ENCODE peak calls at places on chromosomes 13 and 19, in ten cellular contexts. Q is H1, N is transverse colon, Y is suprapubic skin, D is HCT116, I is stomach, K is HepG2, C is breast epithelium, E is GM23338, F is GM12891. U is an unnamed sample.

GRCh38 chr13:49679244-49679643 is 12.0 kb downstream of the EBPL start:
- DNase-seq in D (no peak), I (peak; percentile 38), E (no peak), Q (no peak), K (peak; percentile 39), F (no peak), C (no peak), Y (no peak), N (no peak), U (no peak)

GRCh38 chr19:34712606-34713261 is 21.3 kb upstream of the ZNF181 start:
- DNase-seq in N (peak; percentile 50), I (peak; percentile 52), Q (peak; percentile 51), F (no peak), Y (no peak), E (peak; percentile 93), C (no peak), D (peak; percentile 71), K (peak; percentile 82), U (peak; percentile 77)

GRCh38 chr19:46210634-46211033 is 18.9 kb upstream of the IGFL1 start:
- DNase-seq in I (no peak), F (no peak), K (no peak), Q (no peak), D (peak; percentile 3), Y (no peak), C (no peak), E (no peak), N (no peak), U (no peak)

GRCh38 chr19:51091895-51092873 is 9.5 kb upstream of the KLK14 start:
- DNase-seq in Q (no peak), N (no peak), C (no peak), I (no peak), F (no peak), D (no peak), E (no peak), Y (no peak), K (no peak), U (no peak)

GRCh38 chr13:68535329-68535728 is 1305.2 kb upstream of the PCDH9 start:
- DNase-seq in N (no peak), E (no peak), Y (no peak), Q (no peak), D (no peak), I (no peak), C (no peak), F (no peak), K (no peak), U (no peak)

GRCh38 chr13:28161370-28161769 is 23.0 kb downstream of the PAN3 start:
- DNase-seq in F (no peak), Y (no peak), Q (no peak), K (peak; percentile 68), N (peak; percentile 24), C (no peak), E (peak; percentile 91), D (no peak), I (no peak), U (no peak)

GRCh38 chr19:38298841-38299680 is 5.0 kb upstream of the C19orf33 start:
- DNase-seq in C (no peak), Q (no peak), N (no peak), K (no peak), I (no peak), D (no peak), E (no peak), F (no peak), Y (no peak), U (peak; percentile 57)

GRCh38 chr13:110197041-110197440 is 109.9 kb downstream of the COL4A1 start:
- DNase-seq in C (no peak), I (no peak), Q (no peak), E (no peak), D (no peak), N (no peak), Y (no peak), K (peak; percentile 72), F (no peak), U (no peak)

GRCh38 chr19:52664461-52664860 is 26.3 kb upstream of the ZNF83 start:
- DNase-seq in Q (no peak), I (no peak), K (no peak), D (no peak), F (no peak), E (peak; percentile 39), C (no peak), N (no peak), Y (no peak), U (no peak)

GRCh38 chr19:48152552-48152951 is 17.6 kb downstream of the LIG1 start:
- DNase-seq in Q (peak; percentile 81), K (peak; percentile 24), N (peak; percentile 64), I (peak; percentile 59), Y (no peak), D (peak; percentile 18), F (peak; percentile 50), C (peak; percentile 61), E (peak; percentile 69), U (peak; percentile 53)

GRCh38 chr19:45164577-45165335 is 4.0 kb upstream of the NKPD1 start:
- DNase-seq in N (peak; percentile 79), Q (peak; percentile 69), F (peak; percentile 85), I (peak; percentile 82), E (peak; percentile 82), K (peak; percentile 79), Y (no peak), C (peak; percentile 80), D (peak; percentile 83), U (peak; percentile 92)

GRCh38 chr13:95355491-95355890 is 54.2 kb upstream of the ABCC4 start:
- DNase-seq in K (no peak), Q (no peak), Y (no peak), F (no peak), I (no peak), E (no peak), C (no peak), D (no peak), N (no peak), U (no peak)

GRCh38 chr19:41866284-41866683 is 6.2 kb downstream of the RPS19 start:
- DNase-seq in D (no peak), F (no peak), Q (no peak), E (no peak), Y (peak; percentile 48), K (no peak), N (no peak), C (no peak), I (no peak), U (no peak)
- TF ChIP-seq POLR2AphosphoS5 in D (peak; percentile 30), F (peak; percentile 84), Q (peak; percentile 82), E (no peak), Y (no peak), K (no peak), N (no peak), C (no peak), I (no peak), U (no peak)

GRCh38 chr19:35745328-35746086 is at the start of the genes PSENEN and U2AF1L4:
- DNase-seq in I (peak; percentile 98), Y (peak; percentile 99), D (peak; percentile 99), Q (peak; percentile 92), F (peak; percentile 74), K (peak; percentile 99), N (peak; percentile 97), C (peak; percentile 97), E (peak; percentile 99), U (peak; percentile 99)
- TF ChIP-seq POLR2AphosphoS5 in I (peak; percentile 82), Y (no peak), D (peak; percentile 78), Q (no peak), F (no peak), K (peak; percentile 45), N (peak; percentile 20), C (no peak), E (peak; percentile 62), U (peak; percentile 99)

GRCh38 chr13:79075703-79076102 is 330.4 kb downstream of the RBM26 start:
- DNase-seq in D (no peak), K (no peak), I (no peak), F (no peak), N (no peak), C (no peak), Q (no peak), Y (no peak), E (no peak), U (no peak)

DNA sequence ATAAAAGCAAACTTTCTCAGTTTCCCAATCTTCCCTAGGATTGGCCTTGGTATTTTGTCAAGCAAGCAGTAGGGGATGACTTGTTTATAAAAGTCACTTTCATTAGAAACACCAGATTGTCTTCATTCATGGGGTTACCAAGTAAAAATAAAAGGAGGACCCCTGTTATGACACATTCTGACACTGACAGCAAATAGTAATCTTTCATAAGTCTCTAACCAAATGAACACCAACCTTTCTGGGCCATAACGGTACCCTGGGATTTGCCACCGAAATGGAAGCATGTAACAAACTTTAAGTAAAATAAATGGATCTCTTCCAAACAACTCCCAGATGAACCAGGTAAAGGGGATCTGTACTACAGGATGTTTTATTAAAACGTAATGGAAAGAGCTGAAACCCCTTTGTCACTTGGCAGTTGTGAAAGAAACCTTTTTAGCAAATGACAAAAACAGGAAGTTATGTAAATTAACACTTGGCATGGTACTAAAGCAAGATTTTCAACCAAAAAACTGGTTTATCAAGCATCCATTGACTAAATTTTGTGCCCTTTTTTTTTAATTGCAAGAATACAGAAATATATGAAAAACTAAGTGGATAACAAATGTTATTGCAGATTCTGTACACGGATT is 335.6 kb downstream of the RBM26 start:
- DNase-seq in F (no peak), N (no peak), D (no peak), Y (no peak), I (no peak), C (no peak), K (no peak), E (no peak), Q (no peak), U (no peak)
- TF ChIP-seq POLR2AphosphoS5 in F (no peak), N (no peak), D (no peak), Y (no peak), I (no peak), C (no peak), K (no peak), E (no peak), Q (no peak), U (no peak)

GRCh38 chr13:99297330-99297729 is 9.9 kb downstream of the GPR183 start:
- DNase-seq in C (no peak), D (no peak), Q (no peak), Y (no peak), F (no peak), E (no peak), K (no peak), I (no peak), N (no peak), U (no peak)
- TF ChIP-seq POLR2AphosphoS5 in C (no peak), D (no peak), Q (no peak), Y (no peak), F (no peak), E (no peak), K (no peak), I (no peak), N (no peak), U (no peak)

GRCh38 chr19:12994701-12995595 is at the start of gene NFIX:
- DNase-seq in C (peak; percentile 70), Q (no peak), D (no peak), N (peak; percentile 70), F (peak; percentile 71), E (peak; percentile 60), K (peak; percentile 24), Y (peak; percentile 80), I (peak; percentile 78), U (no peak)
- TF ChIP-seq POLR2AphosphoS5 in C (peak; percentile 49), Q (no peak), D (no peak), N (peak; percentile 25), F (no peak), E (no peak), K (no peak), Y (peak; percentile 63), I (peak; percentile 51), U (peak; percentile 3)

GRCh38 chr19:57395710-57396109 is 6.1 kb downstream of the ZNF548 start:
- DNase-seq in F (no peak), D (no peak), I (no peak), Q (no peak), N (no peak), C (no peak), Y (no peak), E (no peak), K (no peak), U (no peak)

GRCh38 chr19:57389194-57389729 is 392 bp upstream of the ZNF548 start:
- DNase-seq in I (no peak), K (no peak), N (no peak), C (no peak), D (no peak), F (no peak), Q (no peak), E (peak; percentile 2), Y (no peak), U (no peak)

GRCh38 chr19:57389730-57390598 is at the start of gene ZNF548:
- DNase-seq in K (peak; percentile 99), Y (peak; percentile 99), Q (peak; percentile 96), E (peak; percentile 99), D (peak; percentile 98), C (peak; percentile 92), N (peak; percentile 95), I (peak; percentile 95), F (peak; percentile 73), U (peak; percentile 95)
- TF ChIP-seq POLR2AphosphoS5 in K (peak; percentile 51), Y (peak; percentile 57), Q (peak; percentile 26), E (peak; percentile 69), D (no peak), C (peak; percentile 85), N (peak; percentile 76), I (peak; percentile 92), F (peak; percentile 51), U (peak; percentile 99)